ENCODE peak calls at places on chromosome 18, in ten cellular contexts. One of them, this sample, is unnamed.

GRCh38 chr18:24296273-24296672 is 101.4 kb downstream of the OSBPL1A start:
- DNase-seq in iPS DF 6.9: no peak
- DNase-seq in stimulated activated CD4-positive, alpha-beta T cell treated with anti-CD3 and anti-CD28 coated beads, Interleukin-1b, Interleukin-23, amount 100 ng/mL, for 24 hours: no peak
- DNase-seq in NCI-H1436: no peak
- DNase-seq in activated CD4-positive, alpha-beta T cell treated with anti-CD3 and anti-CD28 coated beads, Interleukin-2, amount 50 U/mL, for 1 hour: no peak
- DNase-seq in endodermal cell: no peak
- DNase-seq in activated CD8-positive, alpha-beta memory T cell treated with anti-CD3 and anti-CD28 coated beads, Interleukin-2, amount 50 U/mL, for 48 hours: no peak
- DNase-seq in H54: no peak
- DNase-seq in activated naive CD4-positive, alpha-beta T cell: no peak
- DNase-seq in progenitor cell of endocrine pancreas: no peak
- DNase-seq in this sample: no peak

GRCh38 chr18:22348521-22349316 is 69.0 kb downstream of the CTAGE1 start:
- DNase-seq in NCI-H1436: no peak
- DNase-seq in activated CD4-positive, alpha-beta T cell treated with anti-CD3 and anti-CD28 coated beads, Interleukin-2, amount 50 U/mL, for 1 hour: no peak
- DNase-seq in iPS DF 6.9: no peak
- DNase-seq in endodermal cell: peak
- DNase-seq in stimulated activated CD4-positive, alpha-beta T cell treated with anti-CD3 and anti-CD28 coated beads, Interleukin-1b, Interleukin-23, amount 100 ng/mL, for 24 hours: no peak
- DNase-seq in activated naive CD4-positive, alpha-beta T cell: no peak
- DNase-seq in H54: no peak
- DNase-seq in progenitor cell of endocrine pancreas: peak
- DNase-seq in activated CD8-positive, alpha-beta memory T cell treated with anti-CD3 and anti-CD28 coated beads, Interleukin-2, amount 50 U/mL, for 48 hours: no peak
- DNase-seq in this sample: peak

GRCh38 chr18:46250084-46250811 is 146.1 kb downstream of the HAUS1 start:
- DNase-seq in activated CD8-positive, alpha-beta memory T cell treated with anti-CD3 and anti-CD28 coated beads, Interleukin-2, amount 50 U/mL, for 48 hours: no peak
- DNase-seq in stimulated activated CD4-positive, alpha-beta T cell treated with anti-CD3 and anti-CD28 coated beads, Interleukin-1b, Interleukin-23, amount 100 ng/mL, for 24 hours: peak
- DNase-seq in iPS DF 6.9: no peak
- DNase-seq in activated naive CD4-positive, alpha-beta T cell: peak
- DNase-seq in NCI-H1436: no peak
- DNase-seq in activated CD4-positive, alpha-beta T cell treated with anti-CD3 and anti-CD28 coated beads, Interleukin-2, amount 50 U/mL, for 1 hour: peak
- DNase-seq in endodermal cell: no peak
- DNase-seq in progenitor cell of endocrine pancreas: no peak
- DNase-seq in H54: peak
- DNase-seq in this sample: no peak

GRCh38 chr18:75358928-75359327 is 68.6 kb downstream of the SMIM21 start:
- DNase-seq in activated naive CD4-positive, alpha-beta T cell: no peak
- DNase-seq in progenitor cell of endocrine pancreas: no peak
- DNase-seq in activated CD8-positive, alpha-beta memory T cell treated with anti-CD3 and anti-CD28 coated beads, Interleukin-2, amount 50 U/mL, for 48 hours: no peak
- DNase-seq in NCI-H1436: no peak
- DNase-seq in endodermal cell: no peak
- DNase-seq in H54: peak
- DNase-seq in iPS DF 6.9: no peak
- DNase-seq in activated CD4-positive, alpha-beta T cell treated with anti-CD3 and anti-CD28 coated beads, Interleukin-2, amount 50 U/mL, for 1 hour: no peak
- DNase-seq in stimulated activated CD4-positive, alpha-beta T cell treated with anti-CD3 and anti-CD28 coated beads, Interleukin-1b, Interleukin-23, amount 100 ng/mL, for 24 hours: no peak
- DNase-seq in this sample: no peak

GRCh38 chr18:9421096-9421495 is 54.2 kb upstream of the RALBP1 start:
- DNase-seq in progenitor cell of endocrine pancreas: no peak
- DNase-seq in activated CD8-positive, alpha-beta memory T cell treated with anti-CD3 and anti-CD28 coated beads, Interleukin-2, amount 50 U/mL, for 48 hours: no peak
- DNase-seq in activated CD4-positive, alpha-beta T cell treated with anti-CD3 and anti-CD28 coated beads, Interleukin-2, amount 50 U/mL, for 1 hour: no peak
- DNase-seq in activated naive CD4-positive, alpha-beta T cell: no peak
- DNase-seq in endodermal cell: no peak
- DNase-seq in stimulated activated CD4-positive, alpha-beta T cell treated with anti-CD3 and anti-CD28 coated beads, Interleukin-1b, Interleukin-23, amount 100 ng/mL, for 24 hours: no peak
- DNase-seq in iPS DF 6.9: no peak
- DNase-seq in NCI-H1436: no peak
- DNase-seq in H54: no peak
- DNase-seq in this sample: no peak

GRCh38 chr18:68532328-68532885 is 182.5 kb downstream of the TMX3 start:
- DNase-seq in NCI-H1436: no peak
- DNase-seq in progenitor cell of endocrine pancreas: no peak
- DNase-seq in activated naive CD4-positive, alpha-beta T cell: no peak
- DNase-seq in H54: no peak
- DNase-seq in iPS DF 6.9: no peak
- DNase-seq in activated CD4-positive, alpha-beta T cell treated with anti-CD3 and anti-CD28 coated beads, Interleukin-2, amount 50 U/mL, for 1 hour: no peak
- DNase-seq in activated CD8-positive, alpha-beta memory T cell treated with anti-CD3 and anti-CD28 coated beads, Interleukin-2, amount 50 U/mL, for 48 hours: no peak
- DNase-seq in stimulated activated CD4-positive, alpha-beta T cell treated with anti-CD3 and anti-CD28 coated beads, Interleukin-1b, Interleukin-23, amount 100 ng/mL, for 24 hours: no peak
- DNase-seq in endodermal cell: peak
- DNase-seq in this sample: no peak

GRCh38 chr18:73980289-73980979 is 167.2 kb downstream of the FBXO15 start:
- DNase-seq in activated naive CD4-positive, alpha-beta T cell: no peak
- DNase-seq in activated CD4-positive, alpha-beta T cell treated with anti-CD3 and anti-CD28 coated beads, Interleukin-2, amount 50 U/mL, for 1 hour: no peak
- DNase-seq in iPS DF 6.9: peak
- DNase-seq in H54: no peak
- DNase-seq in endodermal cell: peak
- DNase-seq in stimulated activated CD4-positive, alpha-beta T cell treated with anti-CD3 and anti-CD28 coated beads, Interleukin-1b, Interleukin-23, amount 100 ng/mL, for 24 hours: no peak
- DNase-seq in activated CD8-positive, alpha-beta memory T cell treated with anti-CD3 and anti-CD28 coated beads, Interleukin-2, amount 50 U/mL, for 48 hours: no peak
- DNase-seq in progenitor cell of endocrine pancreas: no peak
- DNase-seq in NCI-H1436: no peak
- DNase-seq in this sample: no peak

GRCh38 chr18:32373995-32374394 is 96.7 kb downstream of the GAREM1 start:
- DNase-seq in activated naive CD4-positive, alpha-beta T cell: no peak
- DNase-seq in progenitor cell of endocrine pancreas: no peak
- DNase-seq in H54: no peak
- DNase-seq in endodermal cell: no peak
- DNase-seq in stimulated activated CD4-positive, alpha-beta T cell treated with anti-CD3 and anti-CD28 coated beads, Interleukin-1b, Interleukin-23, amount 100 ng/mL, for 24 hours: no peak
- DNase-seq in iPS DF 6.9: no peak
- DNase-seq in activated CD8-positive, alpha-beta memory T cell treated with anti-CD3 and anti-CD28 coated beads, Interleukin-2, amount 50 U/mL, for 48 hours: no peak
- DNase-seq in activated CD4-positive, alpha-beta T cell treated with anti-CD3 and anti-CD28 coated beads, Interleukin-2, amount 50 U/mL, for 1 hour: no peak
- DNase-seq in NCI-H1436: peak
- DNase-seq in this sample: no peak

GRCh38 chr18:26096852-26097251 is 6.4 kb upstream of the SS18 start:
- DNase-seq in NCI-H1436: no peak
- DNase-seq in activated CD8-positive, alpha-beta memory T cell treated with anti-CD3 and anti-CD28 coated beads, Interleukin-2, amount 50 U/mL, for 48 hours: no peak
- DNase-seq in activated naive CD4-positive, alpha-beta T cell: no peak
- DNase-seq in stimulated activated CD4-positive, alpha-beta T cell treated with anti-CD3 and anti-CD28 coated beads, Interleukin-1b, Interleukin-23, amount 100 ng/mL, for 24 hours: no peak
- DNase-seq in endodermal cell: no peak
- DNase-seq in iPS DF 6.9: no peak
- DNase-seq in progenitor cell of endocrine pancreas: no peak
- DNase-seq in activated CD4-positive, alpha-beta T cell treated with anti-CD3 and anti-CD28 coated beads, Interleukin-2, amount 50 U/mL, for 1 hour: no peak
- DNase-seq in H54: no peak
- DNase-seq in this sample: no peak

GRCh38 chr18:76505611-76506010 is 10.6 kb upstream of the ZNF516 start:
- DNase-seq in activated naive CD4-positive, alpha-beta T cell: no peak
- DNase-seq in iPS DF 6.9: no peak
- DNase-seq in progenitor cell of endocrine pancreas: no peak
- DNase-seq in endodermal cell: no peak
- DNase-seq in NCI-H1436: no peak
- DNase-seq in H54: no peak
- DNase-seq in stimulated activated CD4-positive, alpha-beta T cell treated with anti-CD3 and anti-CD28 coated beads, Interleukin-1b, Interleukin-23, amount 100 ng/mL, for 24 hours: no peak
- DNase-seq in activated CD8-positive, alpha-beta memory T cell treated with anti-CD3 and anti-CD28 coated beads, Interleukin-2, amount 50 U/mL, for 48 hours: no peak
- DNase-seq in activated CD4-positive, alpha-beta T cell treated with anti-CD3 and anti-CD28 coated beads, Interleukin-2, amount 50 U/mL, for 1 hour: no peak
- DNase-seq in this sample: no peak

GRCh38 chr18:67310826-67311225 is 205.7 kb downstream of the DSEL start:
- DNase-seq in activated CD4-positive, alpha-beta T cell treated with anti-CD3 and anti-CD28 coated beads, Interleukin-2, amount 50 U/mL, for 1 hour: no peak
- DNase-seq in endodermal cell: no peak
- DNase-seq in progenitor cell of endocrine pancreas: no peak
- DNase-seq in iPS DF 6.9: no peak
- DNase-seq in H54: peak
- DNase-seq in activated naive CD4-positive, alpha-beta T cell: no peak
- DNase-seq in NCI-H1436: no peak
- DNase-seq in stimulated activated CD4-positive, alpha-beta T cell treated with anti-CD3 and anti-CD28 coated beads, Interleukin-1b, Interleukin-23, amount 100 ng/mL, for 24 hours: no peak
- DNase-seq in activated CD8-positive, alpha-beta memory T cell treated with anti-CD3 and anti-CD28 coated beads, Interleukin-2, amount 50 U/mL, for 48 hours: no peak
- DNase-seq in this sample: no peak

GRCh38 chr18:58009166-58009565 is 34.9 kb upstream of the NEDD4L start:
- DNase-seq in H54: no peak
- DNase-seq in stimulated activated CD4-positive, alpha-beta T cell treated with anti-CD3 and anti-CD28 coated beads, Interleukin-1b, Interleukin-23, amount 100 ng/mL, for 24 hours: no peak
- DNase-seq in activated CD4-positive, alpha-beta T cell treated with anti-CD3 and anti-CD28 coated beads, Interleukin-2, amount 50 U/mL, for 1 hour: no peak
- DNase-seq in activated CD8-positive, alpha-beta memory T cell treated with anti-CD3 and anti-CD28 coated beads, Interleukin-2, amount 50 U/mL, for 48 hours: no peak
- DNase-seq in iPS DF 6.9: no peak
- DNase-seq in endodermal cell: no peak
- DNase-seq in NCI-H1436: no peak
- DNase-seq in progenitor cell of endocrine pancreas: no peak
- DNase-seq in activated naive CD4-positive, alpha-beta T cell: no peak
- DNase-seq in this sample: no peak

GRCh38 chr18:78853341-78853740 is 126.3 kb upstream of the SALL3 start:
- DNase-seq in progenitor cell of endocrine pancreas: no peak
- DNase-seq in H54: no peak
- DNase-seq in activated CD4-positive, alpha-beta T cell treated with anti-CD3 and anti-CD28 coated beads, Interleukin-2, amount 50 U/mL, for 1 hour: no peak
- DNase-seq in NCI-H1436: no peak
- DNase-seq in stimulated activated CD4-positive, alpha-beta T cell treated with anti-CD3 and anti-CD28 coated beads, Interleukin-1b, Interleukin-23, amount 100 ng/mL, for 24 hours: no peak
- DNase-seq in iPS DF 6.9: no peak
- DNase-seq in endodermal cell: no peak
- DNase-seq in activated CD8-positive, alpha-beta memory T cell treated with anti-CD3 and anti-CD28 coated beads, Interleukin-2, amount 50 U/mL, for 48 hours: no peak
- DNase-seq in activated naive CD4-positive, alpha-beta T cell: no peak
- DNase-seq in this sample: no peak

GRCh38 chr18:12968619-12969018 is 20.8 kb downstream of the SEH1L start:
- DNase-seq in NCI-H1436: no peak
- DNase-seq in stimulated activated CD4-positive, alpha-beta T cell treated with anti-CD3 and anti-CD28 coated beads, Interleukin-1b, Interleukin-23, amount 100 ng/mL, for 24 hours: no peak
- DNase-seq in iPS DF 6.9: no peak
- DNase-seq in progenitor cell of endocrine pancreas: no peak
- DNase-seq in activated naive CD4-positive, alpha-beta T cell: no peak
- DNase-seq in activated CD8-positive, alpha-beta memory T cell treated with anti-CD3 and anti-CD28 coated beads, Interleukin-2, amount 50 U/mL, for 48 hours: no peak
- DNase-seq in endodermal cell: no peak
- DNase-seq in H54: no peak
- DNase-seq in activated CD4-positive, alpha-beta T cell treated with anti-CD3 and anti-CD28 coated beads, Interleukin-2, amount 50 U/mL, for 1 hour: no peak
- DNase-seq in this sample: no peak

GRCh38 chr18:33670052-33670451 is 92.0 kb downstream of the ASXL3 start:
- DNase-seq in activated CD8-positive, alpha-beta memory T cell treated with anti-CD3 and anti-CD28 coated beads, Interleukin-2, amount 50 U/mL, for 48 hours: no peak
- DNase-seq in activated CD4-positive, alpha-beta T cell treated with anti-CD3 and anti-CD28 coated beads, Interleukin-2, amount 50 U/mL, for 1 hour: no peak
- DNase-seq in H54: no peak
- DNase-seq in endodermal cell: no peak
- DNase-seq in NCI-H1436: no peak
- DNase-seq in activated naive CD4-positive, alpha-beta T cell: no peak
- DNase-seq in progenitor cell of endocrine pancreas: no peak
- DNase-seq in iPS DF 6.9: no peak
- DNase-seq in stimulated activated CD4-positive, alpha-beta T cell treated with anti-CD3 and anti-CD28 coated beads, Interleukin-1b, Interleukin-23, amount 100 ng/mL, for 24 hours: no peak
- DNase-seq in this sample: no peak

GRCh38 chr18:49130261-49130660 is 179.5 kb upstream of the SMAD7 start:
- DNase-seq in iPS DF 6.9: no peak
- DNase-seq in progenitor cell of endocrine pancreas: no peak
- DNase-seq in activated naive CD4-positive, alpha-beta T cell: no peak
- DNase-seq in endodermal cell: no peak
- DNase-seq in activated CD4-positive, alpha-beta T cell treated with anti-CD3 and anti-CD28 coated beads, Interleukin-2, amount 50 U/mL, for 1 hour: no peak
- DNase-seq in H54: no peak
- DNase-seq in activated CD8-positive, alpha-beta memory T cell treated with anti-CD3 and anti-CD28 coated beads, Interleukin-2, amount 50 U/mL, for 48 hours: no peak
- DNase-seq in stimulated activated CD4-positive, alpha-beta T cell treated with anti-CD3 and anti-CD28 coated beads, Interleukin-1b, Interleukin-23, amount 100 ng/mL, for 24 hours: no peak
- DNase-seq in NCI-H1436: no peak
- DNase-seq in this sample: no peak

GRCh38 chr18:76932026-76932819 is 109.9 kb downstream of the ZNF236 start:
- DNase-seq in activated CD8-positive, alpha-beta memory T cell treated with anti-CD3 and anti-CD28 coated beads, Interleukin-2, amount 50 U/mL, for 48 hours: no peak
- DNase-seq in endodermal cell: no peak
- DNase-seq in NCI-H1436: no peak
- DNase-seq in stimulated activated CD4-positive, alpha-beta T cell treated with anti-CD3 and anti-CD28 coated beads, Interleukin-1b, Interleukin-23, amount 100 ng/mL, for 24 hours: no peak
- DNase-seq in activated naive CD4-positive, alpha-beta T cell: no peak
- DNase-seq in activated CD4-positive, alpha-beta T cell treated with anti-CD3 and anti-CD28 coated beads, Interleukin-2, amount 50 U/mL, for 1 hour: no peak
- DNase-seq in progenitor cell of endocrine pancreas: no peak
- DNase-seq in H54: no peak
- DNase-seq in iPS DF 6.9: no peak
- DNase-seq in this sample: peak

GRCh38 chr18:7585272-7585670 is 18.2 kb downstream of the PTPRM start:
- DNase-seq in H54: no peak
- DNase-seq in progenitor cell of endocrine pancreas: no peak
- DNase-seq in NCI-H1436: no peak
- DNase-seq in activated CD8-positive, alpha-beta memory T cell treated with anti-CD3 and anti-CD28 coated beads, Interleukin-2, amount 50 U/mL, for 48 hours: no peak
- DNase-seq in activated CD4-positive, alpha-beta T cell treated with anti-CD3 and anti-CD28 coated beads, Interleukin-2, amount 50 U/mL, for 1 hour: no peak
- DNase-seq in activated naive CD4-positive, alpha-beta T cell: no peak
- DNase-seq in stimulated activated CD4-positive, alpha-beta T cell treated with anti-CD3 and anti-CD28 coated beads, Interleukin-1b, Interleukin-23, amount 100 ng/mL, for 24 hours: no peak
- DNase-seq in iPS DF 6.9: no peak
- DNase-seq in endodermal cell: no peak
- DNase-seq in this sample: no peak

GRCh38 chr18:68735498-68736343 is 20.8 kb upstream of the TMX3 start:
- DNase-seq in activated CD8-positive, alpha-beta memory T cell treated with anti-CD3 and anti-CD28 coated beads, Interleukin-2, amount 50 U/mL, for 48 hours: no peak
- DNase-seq in progenitor cell of endocrine pancreas: no peak
- DNase-seq in endodermal cell: no peak
- DNase-seq in stimulated activated CD4-positive, alpha-beta T cell treated with anti-CD3 and anti-CD28 coated beads, Interleukin-1b, Interleukin-23, amount 100 ng/mL, for 24 hours: no peak
- DNase-seq in NCI-H1436: peak
- DNase-seq in activated naive CD4-positive, alpha-beta T cell: no peak
- DNase-seq in H54: no peak
- DNase-seq in iPS DF 6.9: no peak
- DNase-seq in activated CD4-positive, alpha-beta T cell treated with anti-CD3 and anti-CD28 coated beads, Interleukin-2, amount 50 U/mL, for 1 hour: no peak
- DNase-seq in this sample: no peak

GRCh38 chr18:60691061-60691460 is 318.5 kb upstream of the MC4R start:
- DNase-seq in stimulated activated CD4-positive, alpha-beta T cell treated with anti-CD3 and anti-CD28 coated beads, Interleukin-1b, Interleukin-23, amount 100 ng/mL, for 24 hours: no peak
- DNase-seq in NCI-H1436: no peak
- DNase-seq in activated CD8-positive, alpha-beta memory T cell treated with anti-CD3 and anti-CD28 coated beads, Interleukin-2, amount 50 U/mL, for 48 hours: no peak
- DNase-seq in activated CD4-positive, alpha-beta T cell treated with anti-CD3 and anti-CD28 coated beads, Interleukin-2, amount 50 U/mL, for 1 hour: no peak
- DNase-seq in endodermal cell: peak
- DNase-seq in H54: no peak
- DNase-seq in progenitor cell of endocrine pancreas: no peak
- DNase-seq in activated naive CD4-positive, alpha-beta T cell: no peak
- DNase-seq in iPS DF 6.9: no peak
- DNase-seq in this sample: no peak

GRCh38 chr18:58362829-58363231 is 266.1 kb downstream of the ALPK2 start:
- DNase-seq in NCI-H1436: no peak
- DNase-seq in iPS DF 6.9: no peak
- DNase-seq in activated naive CD4-positive, alpha-beta T cell: no peak
- DNase-seq in stimulated activated CD4-positive, alpha-beta T cell treated with anti-CD3 and anti-CD28 coated beads, Interleukin-1b, Interleukin-23, amount 100 ng/mL, for 24 hours: no peak
- DNase-seq in activated CD8-positive, alpha-beta memory T cell treated with anti-CD3 and anti-CD28 coated beads, Interleukin-2, amount 50 U/mL, for 48 hours: no peak
- DNase-seq in activated CD4-positive, alpha-beta T cell treated with anti-CD3 and anti-CD28 coated beads, Interleukin-2, amount 50 U/mL, for 1 hour: no peak
- DNase-seq in progenitor cell of endocrine pancreas: no peak
- DNase-seq in endodermal cell: no peak
- DNase-seq in H54: no peak
- DNase-seq in this sample: no peak